ENCODE peak calls at places on chromosomes 16 and 17, in nine cellular contexts. U, X, A, Q, Y, G, N, R and P are unnamed samples.

GRCh38 chr16:57270221-57271062 is 14.0 kb downstream of the PLLP start:
- DNase-seq in U (no peak), X (no peak), A (no peak), Q (no peak), Y (no peak), G (no peak), N (no peak), R (no peak), P (no peak)

GRCh38 chr17:66464921-66465320 is 162.5 kb downstream of the PRKCA start:
- DNase-seq in U (no peak), X (no peak), A (peak), Q (no peak), Y (no peak), G (no peak), N (no peak), R (no peak), P (no peak)

GRCh38 chr17:36705651-36706436 is 104.5 kb downstream of the MRM1 start:
- DNase-seq in U (peak), X (no peak), A (peak), Q (peak), Y (no peak), G (peak), N (no peak), R (peak), P (peak)

GRCh38 chr17:17036520-17036998 is 5.7 kb upstream of the MPRIP start:
- DNase-seq in U (peak), X (no peak), A (no peak), Q (no peak), Y (no peak), G (no peak), N (no peak), R (no peak), P (no peak)

GRCh38 chr17:31052187-31052889 is 42.4 kb upstream of the NF1 start:
- DNase-seq in U (peak), X (no peak), A (peak), Q (no peak), Y (no peak), G (no peak), N (peak), R (peak), P (no peak)

GRCh38 chr16:66705790-66706505 is 9.4 kb upstream of the CMTM4 start:
- DNase-seq in U (peak), X (no peak), A (peak), Q (no peak), Y (no peak), G (no peak), N (peak), R (no peak), P (no peak)

GRCh38 chr17:80474231-80474932 is 2.0 kb downstream of the NPTX1 start:
- DNase-seq in U (peak), X (peak), A (peak), Q (no peak), Y (no peak), G (peak), N (no peak), R (peak), P (no peak)

GRCh38 chr17:12545877-12546513 is 119.7 kb upstream of the MYOCD start:
- DNase-seq in U (peak), X (no peak), A (peak), Q (no peak), Y (no peak), G (no peak), N (peak), R (peak), P (peak)

GRCh38 chr16:69443809-69444611 is 19.6 kb downstream of the CYB5B start:
- DNase-seq in U (peak), X (no peak), A (peak), Q (peak), Y (no peak), G (no peak), N (no peak), R (peak), P (no peak)

GRCh38 chr16:88669986-88670385 is 7.1 kb upstream of the MVD start:
- DNase-seq in U (peak), X (no peak), A (no peak), Q (no peak), Y (no peak), G (no peak), N (no peak), R (no peak), P (no peak)

GRCh38 chr16:54266363-54266955 is 20.1 kb downstream of the IRX3 start:
- DNase-seq in U (peak), X (no peak), A (no peak), Q (no peak), Y (no peak), G (no peak), N (no peak), R (no peak), P (no peak)

GRCh38 chr16:72991645-72992044 is 56.3 kb downstream of the ZFHX3 start:
- DNase-seq in U (no peak), X (no peak), A (no peak), Q (no peak), Y (no peak), G (no peak), N (no peak), R (no peak), P (no peak)

GRCh38 chr17:35170968-35171771 is 23.0 kb downstream of the SLC35G3 start:
- DNase-seq in U (peak), X (no peak), A (peak), Q (peak), Y (no peak), G (no peak), N (no peak), R (peak), P (no peak)

GRCh38 chr17:66353937-66354401 is 51.6 kb downstream of the PRKCA start:
- DNase-seq in U (peak), X (no peak), A (peak), Q (no peak), Y (no peak), G (no peak), N (no peak), R (no peak), P (no peak)

GRCh38 chr17:82862191-82862590 is 22.4 kb upstream of the ZNF750 start:
- DNase-seq in U (no peak), X (no peak), A (no peak), Q (no peak), Y (no peak), G (no peak), N (no peak), R (no peak), P (no peak)

GRCh38 chr17:2852729-2853110 is 56.5 kb downstream of the RAP1GAP2 start:
- DNase-seq in U (no peak), X (no peak), A (no peak), Q (no peak), Y (no peak), G (no peak), N (no peak), R (no peak), P (no peak)

GRCh38 chr16:16025214-16025968 is 76.0 kb downstream of the ABCC1 start:
- DNase-seq in U (peak), X (no peak), A (peak), Q (peak), Y (no peak), G (no peak), N (no peak), R (peak), P (no peak)

GRCh38 chr17:27430882-27431491 is 25.3 kb upstream of the KSR1 start:
- DNase-seq in U (peak), X (no peak), A (peak), Q (no peak), Y (no peak), G (peak), N (no peak), R (peak), P (no peak)

GRCh38 chr16:8689686-8690085 is 15.3 kb downstream of the ABAT start:
- DNase-seq in U (no peak), X (no peak), A (no peak), Q (no peak), Y (no peak), G (no peak), N (no peak), R (no peak), P (no peak)

GRCh38 chr17:50211249-50212120 is 10.1 kb upstream of the COL1A1 start:
- DNase-seq in U (peak), X (no peak), A (no peak), Q (no peak), Y (no peak), G (no peak), N (no peak), R (no peak), P (no peak)

GRCh38 chr17:15384142-15384803 is 42.9 kb upstream of the TEKT3 start:
- DNase-seq in U (peak), X (no peak), A (peak), Q (no peak), Y (no peak), G (no peak), N (no peak), R (no peak), P (no peak)

GRCh38 chr17:16920628-16921020 is 51.3 kb downstream of the TNFRSF13B start:
- DNase-seq in U (no peak), X (no peak), A (no peak), Q (no peak), Y (no peak), G (no peak), N (no peak), R (no peak), P (no peak)

GRCh38 chr16:66273644-66274334 is 92.7 kb upstream of the CDH5 start:
- DNase-seq in U (peak), X (no peak), A (peak), Q (no peak), Y (no peak), G (no peak), N (no peak), R (peak), P (no peak)

GRCh38 chr17:78381601-78382168 is 3.2 kb downstream of the PGS1 start:
- DNase-seq in U (no peak), X (no peak), A (no peak), Q (peak), Y (no peak), G (no peak), N (no peak), R (no peak), P (no peak)

GRCh38 chr17:20970329-20970728 is 72.5 kb downstream of the USP22 start:
- DNase-seq in U (no peak), X (no peak), A (no peak), Q (no peak), Y (no peak), G (no peak), N (no peak), R (no peak), P (no peak)